ENCODE peak calls at places on chromosomes 5 and 9, in four cellular contexts. E is CD4-positive, alpha-beta memory T cell; H is psoas muscle; Q is lower lobe of right lung. F is an unnamed sample. For H3K4me1, the result is how much of the 10 kb centered on the place peaks cover.

GRCh38 chr5:42951847-42952411 is 88.2 kb downstream of the ANXA2R start:
- DNase-seq in Q (peak), H (peak), E (peak), F (no peak)

GRCh38 chr5:127746756-127747155 is 43.6 kb downstream of the CCDC192 start:
- DNase-seq in H (no peak), E (no peak), Q (no peak), F (no peak)

GRCh38 chr5:179840321-179840720 is 18.3 kb downstream of the MRNIP start:
- DNase-seq in Q (peak), H (no peak), E (no peak), F (no peak)

GRCh38 chr9:16131269-16131668 is 578.4 kb downstream of the CCDC171 start:
- DNase-seq in Q (no peak), H (no peak), E (no peak), F (no peak)

GRCh38 chr5:21810737-21811316 is 1042.3 kb downstream of the CDH12 start:
- DNase-seq in E (no peak), Q (no peak), H (no peak), F (no peak)

GRCh38 chr5:55936100-55936693 is 58.6 kb downstream of the IL6ST start:
- DNase-seq in E (peak), H (peak), Q (peak), F (peak)

GRCh38 chr5:180170111-180170809 is 38.8 kb downstream of the RASGEF1C start:
- DNase-seq in E (no peak), Q (no peak), H (no peak), F (no peak)

GRCh38 chr9:34869390-34869789 is 88.7 kb upstream of the PHF24 start:
- DNase-seq in E (no peak), Q (no peak), H (no peak), F (no peak)

GRCh38 chr9:133950206-133950915 is 41.8 kb downstream of the VAV2 start:
- DNase-seq in Q (peak), E (no peak), H (peak), F (no peak)

GRCh38 chr5:176650354-176650884 is 3.1 kb downstream of the TSPAN17 start:
- DNase-seq in E (no peak), H (no peak), Q (no peak), F (no peak)

GRCh38 chr5:56190500-56190899 is 42.6 kb downstream of the ANKRD55 start:
- DNase-seq in E (peak), H (no peak), Q (peak), F (no peak)

GRCh38 chr5:149283611-149284480 is 12.2 kb downstream of the AFAP1L1 start:
- DNase-seq in H (no peak), E (no peak), Q (no peak), F (no peak)

GRCh38 chr9:126500600-126501382 is 112.9 kb upstream of the LMX1B start:
- DNase-seq in E (peak), Q (peak), H (peak), F (peak)

GRCh38 chr9:13354733-13355132 is 75.2 kb upstream of the MPDZ start:
- DNase-seq in H (no peak), E (no peak), Q (no peak), F (no peak)

GRCh38 chr9:128124873-128125574 is 2.5 kb downstream of the PTGES2 start:
- DNase-seq in E (no peak), Q (peak), H (peak), F (peak)

GRCh38 chr5:90777959-90778358 is 219.4 kb downstream of the ADGRV1 start:
- DNase-seq in H (no peak), E (no peak), Q (no peak), F (no peak)

GRCh38 chr9:132885691-132886357 is 7.1 kb downstream of the SPACA9 start:
- DNase-seq in H (no peak), Q (peak), E (no peak), F (no peak)

GRCh38 chr5:3101561-3101960 is 350.1 kb upstream of the IRX2 start:
- DNase-seq in H (no peak), Q (no peak), E (no peak), F (no peak)
- H3K4me1 ChIP-seq in H (under half), Q (under half), E (under half), F (under half)

GRCh38 chr9:37923796-37924430 is 20.0 kb upstream of the SLC25A51 start:
- DNase-seq in Q (no peak), E (no peak), H (no peak), F (no peak)
- H3K4me3 ChIP-seq in Q (no peak), E (no peak), H (no peak), F (no peak)

GRCh38 chr5:139651863-139652787 is 4.0 kb downstream of the CXXC5 start:
- DNase-seq in Q (peak), H (peak), E (peak), F (no peak)
- H3K4me1 ChIP-seq in Q (half or more), H (half or more), E (under half), F (under half)

GRCh38 chr5:143506881-143507552 is 103.5 kb upstream of the NR3C1 start:
- DNase-seq in H (no peak), E (no peak), Q (no peak), F (no peak)
- H3K4me3 ChIP-seq in H (no peak), E (no peak), Q (no peak), F (no peak)

DNA sequence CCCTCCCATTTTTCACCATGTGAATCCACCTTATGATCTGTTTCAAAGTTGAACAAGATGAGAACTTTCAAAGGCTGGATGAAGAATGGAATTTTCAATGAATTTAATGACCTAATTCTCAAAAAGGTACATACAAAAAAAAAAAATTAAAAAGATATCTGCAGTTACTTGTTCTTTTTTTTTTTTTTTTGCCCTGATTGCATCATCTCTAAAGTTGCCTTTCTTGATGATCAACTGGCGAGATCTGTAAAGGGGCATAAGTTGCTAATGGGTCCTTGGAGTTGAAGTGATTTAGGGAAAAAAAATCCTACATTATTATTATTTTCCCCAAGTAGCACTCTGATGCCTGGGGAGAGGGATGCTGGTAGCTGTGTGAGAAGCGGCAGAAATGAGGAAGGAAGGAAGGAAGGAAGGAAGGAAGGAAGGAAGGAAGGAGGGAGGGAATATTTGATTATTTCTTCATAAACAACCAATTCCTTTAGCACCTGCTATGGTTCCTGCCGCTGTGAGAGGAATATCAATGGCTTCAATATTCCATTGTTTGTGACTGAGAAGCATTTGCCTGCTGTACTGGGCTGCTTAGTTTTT is 48.8 kb upstream of the CD180 start:
- DNase-seq in Q (no peak), E (no peak), H (no peak), F (no peak)
- H3K4me1 ChIP-seq in Q (under half), E (under half), H (under half), F (under half)

GRCh38 chr9:110130791-110131416 is 77.1 kb downstream of the C9orf152 start:
- DNase-seq in H (no peak), Q (no peak), E (no peak), F (no peak)

GRCh38 chr9:110133059-110133458 is 74.9 kb downstream of the C9orf152 start:
- DNase-seq in E (no peak), H (no peak), Q (no peak), F (no peak)

GRCh38 chr9:110129460-110129859 is 78.5 kb downstream of the C9orf152 start:
- DNase-seq in H (no peak), E (no peak), Q (no peak), F (no peak)

GRCh38 chr9:110130211-110130610 is 77.7 kb downstream of the C9orf152 start:
- DNase-seq in H (no peak), Q (no peak), E (no peak), F (no peak)

DNA sequence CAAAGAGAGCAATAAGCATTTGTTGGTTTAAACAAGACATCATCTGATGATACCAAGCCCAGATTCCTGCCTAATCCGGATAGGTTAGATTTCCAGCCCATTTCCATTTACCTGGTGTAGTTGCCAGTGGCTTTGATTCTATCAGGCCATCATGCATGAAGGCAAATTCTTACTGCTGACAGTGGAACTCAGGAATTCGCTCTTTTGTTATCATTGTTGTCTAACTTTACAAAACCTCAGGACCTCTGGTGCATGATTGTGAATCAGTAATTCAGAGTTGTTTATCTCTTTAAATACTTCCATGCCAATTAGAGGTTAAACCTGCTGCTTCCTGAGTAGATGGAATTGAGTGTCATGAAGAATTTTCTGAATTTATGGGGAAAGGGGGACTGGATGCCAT is 76.5 kb downstream of the C9orf152 start:
- DNase-seq in Q (no peak), H (no peak), E (no peak), F (no peak)
- H3K4me3 ChIP-seq in Q (no peak), H (no peak), E (no peak), F (no peak)

GRCh38 chr5:80181618-80182211 is 74.1 kb downstream of the SERINC5 start:
- DNase-seq in H (no peak), Q (peak), E (peak), F (no peak)

GRCh38 chr5:80174790-80175189 is 81.1 kb downstream of the SERINC5 start:
- DNase-seq in H (no peak), E (no peak), Q (no peak), F (no peak)

GRCh38 chr5:80175337-80175736 is 80.5 kb downstream of the SERINC5 start:
- DNase-seq in Q (no peak), H (no peak), E (no peak), F (no peak)

GRCh38 chr5:80172067-80172690 is 83.7 kb downstream of the SERINC5 start:
- DNase-seq in E (no peak), H (no peak), Q (no peak), F (no peak)

DNA sequence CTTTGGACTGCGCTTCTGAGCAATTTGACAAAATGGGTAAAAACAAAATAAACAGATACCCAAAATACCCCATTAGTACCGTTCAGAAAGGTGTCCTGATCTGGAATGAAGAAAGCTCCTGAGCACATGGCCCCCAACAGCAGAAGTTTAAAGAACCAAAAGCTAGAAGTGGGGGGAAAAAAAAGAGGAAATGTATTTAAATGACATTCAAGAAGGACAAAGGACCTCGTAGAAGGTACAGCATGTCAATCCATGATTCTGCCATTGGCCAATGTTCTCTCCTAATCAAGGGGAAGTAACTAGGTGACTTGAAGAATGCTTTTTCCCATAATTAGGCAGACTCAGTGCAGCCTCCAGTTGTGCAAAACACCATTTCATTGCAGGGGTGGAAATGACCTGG is 78.6 kb downstream of the SERINC5 start:
- DNase-seq in E (no peak), Q (no peak), H (no peak), F (no peak)
- H3K4me1 ChIP-seq in E (half or more), Q (under half), H (under half), F (under half)

DNA sequence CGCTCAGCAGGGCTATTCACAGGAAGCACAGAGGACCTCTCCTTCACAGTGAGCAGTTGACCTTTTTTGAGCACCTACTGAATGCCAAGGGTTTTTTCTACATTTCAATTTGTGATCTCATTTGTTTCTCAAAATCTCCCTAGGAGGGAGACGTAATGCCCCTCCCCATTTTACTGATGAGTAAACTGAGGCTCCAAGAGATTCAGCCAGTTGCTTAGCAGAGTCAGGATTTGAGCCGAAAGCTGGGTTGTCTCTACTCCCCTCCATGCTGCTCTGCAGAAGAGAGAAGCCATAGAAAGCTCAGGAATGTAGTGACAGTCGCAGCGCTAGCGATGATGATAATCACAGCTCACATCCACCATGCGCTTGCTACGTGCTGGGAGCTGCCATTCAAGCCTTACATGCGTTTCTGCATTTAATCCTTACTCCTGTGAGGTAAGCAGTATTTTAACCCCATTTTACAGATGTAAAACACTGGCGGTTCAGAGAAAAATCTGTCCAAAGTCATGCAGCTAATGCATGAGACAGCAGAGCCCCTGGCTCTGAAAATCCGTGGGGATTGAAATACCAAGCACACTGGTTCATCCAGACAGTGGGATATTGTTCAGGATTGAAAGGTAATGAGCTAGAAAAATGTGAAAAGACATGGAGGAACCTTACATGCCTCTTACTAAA is 33.8 kb downstream of the ERGIC1 start:
- DNase-seq in Q (no peak), H (peak), E (no peak), F (no peak)
- H3K4me3 ChIP-seq in Q (no peak), H (peak), E (no peak), F (no peak)